ENCODE peak calls at places on chromosomes 2 and 18, in eight cellular contexts. T is breast epithelium; Y is K562; K is kidney; C is prostate gland; Q is CD8-positive, alpha-beta T cell; D is ovary; I is IMR-90. S is an unnamed sample.

GRCh38 chr2:71792926-71793761 is 339.8 kb downstream of the DYSF start:
- DNase-seq in T (no peak), Y (no peak), K (no peak), C (peak; percentile 70), Q (no peak), D (no peak), I (peak; percentile 38), S (no peak)

GRCh38 chr2:233907627-233908026 is 9.5 kb upstream of the TRPM8 start:
- DNase-seq in T (no peak), Y (no peak), K (no peak), C (no peak), Q (no peak), D (no peak), I (no peak), S (no peak)

GRCh38 chr2:230400041-230400440 is 16.0 kb upstream of the SP100 start:
- DNase-seq in T (no peak), Y (no peak), K (no peak), C (no peak), Q (no peak), D (no peak), I (no peak), S (no peak)

GRCh38 chr18:40607741-40608140 is 1347.3 kb upstream of the PIK3C3 start:
- DNase-seq in T (no peak), Y (no peak), K (no peak), C (no peak), Q (no peak), D (no peak), I (no peak), S (no peak)

GRCh38 chr2:160109939-160110673 is 47.7 kb upstream of the PLA2R1 start:
- DNase-seq in T (peak; percentile 56), Y (peak; percentile 61), K (peak; percentile 77), C (peak; percentile 73), Q (peak; percentile 14), D (peak; percentile 64), I (peak; percentile 80), S (no peak)

GRCh38 chr18:63266888-63267790 is 52.4 kb downstream of the BCL2 start:
- DNase-seq in T (no peak), Y (no peak), K (no peak), C (no peak), Q (no peak), D (no peak), I (no peak), S (no peak)

GRCh38 chr18:183769-184168 is 25.4 kb downstream of the USP14 start:
- DNase-seq in T (no peak), Y (peak; percentile 35), K (no peak), C (peak; percentile 10), Q (no peak), D (no peak), I (no peak), S (no peak)

GRCh38 chr2:219281588-219281987 is 2.4 kb downstream of the DNAJB2 start:
- DNase-seq in T (no peak), Y (no peak), K (no peak), C (no peak), Q (no peak), D (no peak), I (no peak), S (no peak)

GRCh38 chr2:233021771-233022170 is 8.7 kb upstream of the NGEF start:
- DNase-seq in T (no peak), Y (no peak), K (no peak), C (no peak), Q (no peak), D (no peak), I (peak; percentile 31), S (no peak)

GRCh38 chr2:10786240-10786982 is 26.2 kb downstream of the PDIA6 start:
- DNase-seq in T (no peak), Y (no peak), K (no peak), C (no peak), Q (no peak), D (no peak), I (no peak), S (no peak)

GRCh38 chr2:10787176-10787968 is 25.2 kb downstream of the PDIA6 start:
- DNase-seq in T (no peak), Y (peak; percentile 39), K (peak; percentile 32), C (no peak), Q (no peak), D (no peak), I (no peak), S (no peak)

GRCh38 chr2:10784719-10785118 is 27.9 kb downstream of the PDIA6 start:
- DNase-seq in T (no peak), Y (no peak), K (peak; percentile 34), C (no peak), Q (no peak), D (no peak), I (no peak), S (no peak)

GRCh38 chr2:10783421-10783820 is 29.2 kb downstream of the PDIA6 start:
- DNase-seq in T (no peak), Y (no peak), K (no peak), C (no peak), Q (no peak), D (no peak), I (no peak), S (no peak)

DNA sequence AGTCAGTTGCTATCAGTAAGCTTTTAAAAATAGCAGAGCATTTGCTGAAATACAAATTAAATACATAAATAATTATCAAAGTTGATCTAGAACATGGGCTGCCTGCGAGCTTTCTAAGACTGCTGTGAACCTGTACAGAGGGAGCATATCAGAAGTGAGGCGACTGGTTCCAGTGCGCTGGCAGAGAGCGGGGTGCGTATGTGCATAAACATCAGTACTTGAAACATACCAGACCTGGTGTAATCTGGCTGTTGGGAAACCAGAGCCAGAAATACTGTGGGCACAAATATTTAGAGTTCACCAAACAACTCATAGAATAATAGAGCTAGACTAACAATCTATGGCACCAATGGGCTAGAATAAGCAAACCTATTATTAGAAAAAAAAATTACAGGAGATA is 27.3 kb downstream of the PDIA6 start:
- DNase-seq in T (no peak), Y (no peak), K (peak; percentile 35), C (no peak), Q (no peak), D (no peak), I (no peak), S (no peak)
- H3K36me3 ChIP-seq in T (peaks cover 15% of the 10 kb centered on the region), Y (peaks cover 95% of the 10 kb centered on the region), K (peaks cover 60% of the 10 kb centered on the region), C (peaks cover 18% of the 10 kb centered on the region), Q (peaks cover 36% of the 10 kb centered on the region), D (no peaks in the 10 kb centered on the region), I (peaks cover 55% of the 10 kb centered on the region), S (peaks cover 60% of the 10 kb centered on the region)

GRCh38 chr2:10407841-10408648 is 40.1 kb downstream of the ODC1 start:
- DNase-seq in T (peak; percentile 68), Y (peak; percentile 85), K (peak; percentile 87), C (peak; percentile 70), Q (peak; percentile 29), D (no peak), I (peak; percentile 34), S (peak; percentile 43)

GRCh38 chr2:10405441-10405840 is 42.7 kb downstream of the ODC1 start:
- DNase-seq in T (peak; percentile 91), Y (no peak), K (peak; percentile 93), C (peak; percentile 75), Q (no peak), D (no peak), I (peak; percentile 95), S (peak; percentile 78)

GRCh38 chr2:10407432-10407831 is 40.7 kb downstream of the ODC1 start:
- DNase-seq in T (no peak), Y (no peak), K (no peak), C (no peak), Q (no peak), D (no peak), I (no peak), S (no peak)

GRCh38 chr2:10406016-10406415 is 42.1 kb downstream of the ODC1 start:
- DNase-seq in T (no peak), Y (no peak), K (no peak), C (no peak), Q (no peak), D (no peak), I (no peak), S (no peak)

DNA sequence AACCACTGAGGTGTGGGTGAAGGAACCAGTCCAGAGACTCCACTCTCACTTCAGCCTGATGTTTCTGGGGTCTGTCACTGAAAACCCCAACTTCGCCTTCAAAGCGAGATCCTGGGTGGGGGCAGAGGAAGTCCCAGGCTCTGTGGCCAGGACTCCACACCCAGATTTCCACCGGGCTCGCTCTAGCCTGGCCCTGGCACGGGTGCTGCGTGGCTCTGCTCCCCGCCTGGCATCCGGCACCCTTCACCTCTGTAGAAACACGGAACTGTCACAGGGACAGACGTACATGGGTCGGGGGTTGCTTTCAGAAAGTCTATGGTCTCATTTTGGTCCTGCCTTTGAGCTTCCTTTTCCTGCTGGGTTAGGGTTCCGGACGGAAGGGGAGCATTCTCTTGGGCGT is 41.6 kb downstream of the ODC1 start:
- DNase-seq in T (no peak), Y (no peak), K (no peak), C (no peak), Q (no peak), D (no peak), I (no peak), S (no peak)
- H3K4me1 ChIP-seq in T (peaks cover 3% of the 10 kb centered on the region), Y (peaks cover 17% of the 10 kb centered on the region), K (peaks cover 46% of the 10 kb centered on the region), C (peaks cover 2% of the 10 kb centered on the region), Q (peaks cover 44% of the 10 kb centered on the region), D (no peaks in the 10 kb centered on the region), I (peaks cover 24% of the 10 kb centered on the region), S (peaks cover 55% of the 10 kb centered on the region)

GRCh38 chr18:51163543-51163942 is 33.9 kb downstream of the MEX3C start:
- DNase-seq in T (no peak), Y (no peak), K (no peak), C (no peak), Q (no peak), D (no peak), I (no peak), S (no peak)
- H3K4me3 ChIP-seq in T (no peak overlapping the region), Y (no peak overlapping the region), K (no peak overlapping the region), C (no peak overlapping the region), Q (no peak overlapping the region), D (no peak overlapping the region), I (no peak overlapping the region), S (no peak overlapping the region)

GRCh38 chr2:200467806-200468686 is 41.8 kb downstream of the KCTD18 start:
- DNase-seq in T (no peak), Y (no peak), K (no peak), C (no peak), Q (no peak), D (no peak), I (no peak), S (no peak)

GRCh38 chr2:200471928-200472645 is 37.8 kb downstream of the KCTD18 start:
- DNase-seq in T (no peak), Y (no peak), K (no peak), C (no peak), Q (no peak), D (no peak), I (no peak), S (no peak)

GRCh38 chr2:200469708-200470600 is 39.9 kb downstream of the KCTD18 start:
- DNase-seq in T (no peak), Y (no peak), K (no peak), C (no peak), Q (no peak), D (no peak), I (no peak), S (no peak)

GRCh38 chr2:200472853-200473464 is 36.9 kb downstream of the KCTD18 start:
- DNase-seq in T (no peak), Y (no peak), K (no peak), C (no peak), Q (no peak), D (no peak), I (no peak), S (no peak)

GRCh38 chr2:200471324-200471848 is 38.5 kb downstream of the KCTD18 start:
- DNase-seq in T (no peak), Y (no peak), K (no peak), C (no peak), Q (no peak), D (no peak), I (no peak), S (no peak)
- H3K36me3 ChIP-seq in T (no peaks in the 10 kb centered on the region), Y (no peaks in the 10 kb centered on the region), K (peaks cover 32% of the 10 kb centered on the region), C (no peaks in the 10 kb centered on the region), Q (no peaks in the 10 kb centered on the region), D (no peaks in the 10 kb centered on the region), I (peaks cover 61% of the 10 kb centered on the region), S (peaks cover 25% of the 10 kb centered on the region)

GRCh38 chr2:9539530-9539929 is 16.1 kb downstream of the ADAM17 start:
- DNase-seq in T (no peak), Y (no peak), K (no peak), C (no peak), Q (no peak), D (no peak), I (peak; percentile 58), S (no peak)
- H3K4me1 ChIP-seq in T (no peaks in the 10 kb centered on the region), Y (no peaks in the 10 kb centered on the region), K (no peaks in the 10 kb centered on the region), C (no peaks in the 10 kb centered on the region), Q (no peaks in the 10 kb centered on the region), D (peaks cover 3% of the 10 kb centered on the region), I (peaks cover 2% of the 10 kb centered on the region), S (peaks cover 39% of the 10 kb centered on the region)

S was measured in thoracic aorta.